ENCODE peak calls at places on chromosomes 7 and 10, in seven cellular contexts. I, C, N, P, G, L and S are unnamed samples. For H3K4me1, the result is how much of the 10 kb centered on the place peaks cover.

GRCh38 chr7:92527300-92528187 is 776 bp downstream of the PEX1 start:
- DNase-seq in G (peak), L (peak), I (peak), P (peak), C (peak), N (peak), S (peak)

GRCh38 chr10:95785317-95785716 is 29.4 kb downstream of the ENTPD1 start:
- DNase-seq in L (no peak), C (no peak), G (no peak), N (no peak), P (no peak), I (no peak), S (no peak)

GRCh38 chr10:63058236-63058635 is 74.9 kb upstream of the NRBF2 start:
- DNase-seq in P (no peak), I (no peak), G (no peak), C (no peak), N (no peak), L (no peak), S (no peak)

GRCh38 chr10:14586901-14587300 is 187.8 kb downstream of the FAM107B start:
- DNase-seq in I (no peak), C (no peak), G (no peak), P (peak), L (no peak), N (no peak), S (peak)

GRCh38 chr10:58488921-58489320 is 23.8 kb upstream of the BICC1 start:
- DNase-seq in G (no peak), N (peak), C (no peak), I (no peak), P (no peak), L (no peak), S (no peak)

GRCh38 chr10:130021373-130021950 is 57.4 kb upstream of the EBF3 start:
- DNase-seq in G (no peak), I (no peak), P (peak), N (peak), C (no peak), L (no peak), S (no peak)

GRCh38 chr10:61961278-61961677 is 59.8 kb downstream of the ARID5B start:
- DNase-seq in N (no peak), C (no peak), P (peak), G (no peak), I (no peak), L (no peak), S (peak)

GRCh38 chr10:61465807-61466425 is 12.7 kb upstream of the TMEM26 start:
- DNase-seq in G (no peak), P (no peak), N (peak), L (peak), I (no peak), C (no peak), S (no peak)

GRCh38 chr7:79298145-79298760 is 155.2 kb downstream of the MAGI2 start:
- DNase-seq in N (peak), I (no peak), L (peak), C (no peak), G (no peak), P (no peak), S (peak)

GRCh38 chr7:40175725-40176510 is 41.1 kb downstream of the SUGCT start:
- DNase-seq in G (no peak), N (peak), L (no peak), I (no peak), C (no peak), P (no peak), S (no peak)

GRCh38 chr10:118669835-118670234 is 74.4 kb upstream of the PRLHR start:
- DNase-seq in P (no peak), L (no peak), I (no peak), C (no peak), G (no peak), N (no peak), S (no peak)

GRCh38 chr10:120460191-120460590 is 3.2 kb downstream of the PLPP4 start:
- DNase-seq in C (no peak), P (no peak), G (no peak), L (no peak), I (no peak), N (peak), S (no peak)

GRCh38 chr7:123655614-123656013 is at the start of gene LMOD2:
- DNase-seq in P (no peak), L (no peak), C (no peak), N (no peak), G (no peak), I (peak), S (no peak)

GRCh38 chr7:7653140-7653539 is 12.6 kb downstream of the UMAD1 start:
- DNase-seq in N (no peak), G (no peak), C (no peak), I (no peak), P (no peak), L (no peak), S (no peak)

GRCh38 chr7:111741811-111742240 is 179.5 kb upstream of the IMMP2L start:
- DNase-seq in I (no peak), N (peak), C (peak), G (peak), L (peak), P (no peak), S (peak)

GRCh38 chr10:102009801-102010425 is 46.1 kb downstream of the ARMH3 start:
- DNase-seq in G (no peak), I (no peak), C (peak), L (peak), N (peak), P (peak), S (peak)
- H3K27ac ChIP-seq in G (no peak), I (no peak), C (no peak), L (peak), N (no peak), P (no peak), S (no peak)

GRCh38 chr10:6069101-6069931 is 7.1 kb upstream of the IL2RA start:
- DNase-seq in G (no peak), P (no peak), C (no peak), L (no peak), I (no peak), N (no peak), S (peak)

GRCh38 chr10:6068006-6068405 is 5.8 kb upstream of the IL2RA start:
- DNase-seq in G (no peak), L (peak), P (no peak), I (no peak), C (no peak), N (no peak), S (peak)

GRCh38 chr10:6070647-6071046 is 8.5 kb upstream of the IL2RA start:
- DNase-seq in N (peak), G (no peak), L (no peak), P (no peak), I (no peak), C (no peak), S (no peak)

GRCh38 chr10:6067457-6067856 is 5.3 kb upstream of the IL2RA start:
- DNase-seq in C (no peak), N (no peak), G (no peak), I (no peak), L (peak), P (peak), S (peak)

GRCh38 chr10:6068422-6068821 is 6.3 kb upstream of the IL2RA start:
- DNase-seq in I (no peak), G (no peak), C (no peak), P (no peak), N (no peak), L (no peak), S (peak)
- H3K4me3 ChIP-seq in I (no peak), G (no peak), C (no peak), P (peak), N (no peak), L (no peak), S (peak)

GRCh38 chr10:69457771-69458237 is 6.5 kb downstream of the TSPAN15 start:
- DNase-seq in L (no peak), G (no peak), P (no peak), I (no peak), N (no peak), C (no peak), S (no peak)
- H3K4me1 ChIP-seq in L (under half), G (under half), P (under half), I (under half), N (under half), C (under half), S (under half)

DNA sequence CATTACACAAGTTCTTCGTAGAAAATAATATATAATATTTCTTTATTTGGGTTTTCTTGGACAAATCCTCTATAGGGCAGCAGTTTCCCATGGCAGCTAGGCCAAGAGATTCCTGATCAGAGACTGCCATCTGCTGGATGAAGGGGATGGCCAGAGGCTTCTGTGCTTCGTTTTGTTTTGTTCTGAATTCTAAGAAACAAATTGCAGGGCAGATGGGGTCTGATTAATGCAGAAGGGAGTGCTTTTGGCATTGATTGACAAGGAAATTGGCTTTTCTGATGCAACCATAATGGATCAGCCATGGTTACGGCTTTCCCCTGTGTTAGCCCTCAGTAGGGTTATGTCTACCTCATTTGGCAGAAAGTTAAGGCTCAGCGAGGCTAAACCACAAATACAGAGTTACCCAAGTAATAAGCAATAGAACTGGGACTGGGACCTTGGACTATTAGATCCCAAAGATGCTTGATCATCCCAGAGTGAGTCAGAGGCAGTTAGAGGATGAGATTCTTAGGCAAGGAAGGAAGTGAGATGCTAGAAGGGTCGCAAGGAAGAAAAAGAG is 401.6 kb downstream of the TNS3 start:
- DNase-seq in I (no peak), L (peak), C (peak), N (peak), P (no peak), G (peak), S (no peak)
- H3K27ac ChIP-seq in I (no peak), L (no peak), C (no peak), N (no peak), P (no peak), G (no peak), S (no peak)